ENCODE peak calls at places on chromosomes 3 and 15, in ten cellular contexts. P, Q, V, D, N, L, B, K, A and R are unnamed samples.

GRCh38 chr3:33355611-33356010 is 78.4 kb downstream of the FBXL2 start:
- DNase-seq in P (no peak), Q (no peak), V (no peak), D (no peak), N (no peak), L (no peak), B (no peak), K (peak; percentile 17), A (no peak), R (no peak)

GRCh38 chr15:90868261-90868689 is at the start of gene FURIN:
- DNase-seq in P (no peak), Q (no peak), V (no peak), D (no peak), N (no peak), L (no peak), B (no peak), K (no peak), A (no peak), R (peak; percentile 37)

GRCh38 chr3:195757827-195758226 is 37.0 kb downstream of the MUC20 start:
- DNase-seq in P (no peak), Q (no peak), V (no peak), D (no peak), N (no peak), L (no peak), B (peak; percentile 5), K (no peak), A (no peak), R (no peak)

GRCh38 chr3:153768559-153769469 is 352.4 kb upstream of the ARHGEF26 start:
- DNase-seq in P (no peak), Q (peak; percentile 75), V (peak; percentile 45), D (no peak), N (peak; percentile 22), L (peak; percentile 22), B (no peak), K (peak; percentile 75), A (no peak), R (peak; percentile 6)

GRCh38 chr3:151301787-151302186 is 14.8 kb downstream of the GPR87 start:
- DNase-seq in P (no peak), Q (no peak), V (no peak), D (no peak), N (no peak), L (no peak), B (no peak), K (no peak), A (no peak), R (no peak)

GRCh38 chr15:96264801-96265515 is 65.5 kb upstream of the NR2F2 start:
- DNase-seq in P (no peak), Q (no peak), V (no peak), D (no peak), N (no peak), L (no peak), B (no peak), K (peak; percentile 71), A (no peak), R (no peak)

GRCh38 chr3:194602580-194603300 is 30.5 kb downstream of the TMEM44 start:
- DNase-seq in P (no peak), Q (no peak), V (no peak), D (no peak), N (no peak), L (no peak), B (no peak), K (no peak), A (no peak), R (no peak)

GRCh38 chr3:23372296-23372695 is 169.2 kb downstream of the UBE2E2 start:
- DNase-seq in P (no peak), Q (no peak), V (no peak), D (no peak), N (no peak), L (no peak), B (no peak), K (no peak), A (no peak), R (no peak)

GRCh38 chr3:107953707-107954106 is 137.1 kb downstream of the CD47 start:
- DNase-seq in P (no peak), Q (no peak), V (no peak), D (no peak), N (no peak), L (no peak), B (no peak), K (no peak), A (no peak), R (no peak)

GRCh38 chr3:4828279-4829030 is 150.8 kb upstream of the BHLHE40 start:
- DNase-seq in P (no peak), Q (no peak), V (no peak), D (peak; percentile 59), N (no peak), L (no peak), B (peak; percentile 74), K (no peak), A (no peak), R (no peak)